ENCODE peak calls at places on chromosome 11, in nine cellular contexts. W, H, S, Z, L, N, Q, X and M are unnamed samples.

GRCh38 chr11:83078269-83078668 is 6.6 kb upstream of the RAB30 start:
- DNase-seq in W (no peak), H (no peak), S (no peak), Z (no peak), L (no peak), N (no peak), Q (no peak), X (no peak), M (no peak)

GRCh38 chr11:3222941-3223905 is 4.6 kb upstream of the MRGPRG start:
- DNase-seq in W (no peak), H (no peak), S (peak), Z (no peak), L (no peak), N (no peak), Q (peak), X (no peak), M (peak)

GRCh38 chr11:82631722-82632630 is 101.7 kb downstream of the FAM181B start:
- DNase-seq in W (no peak), H (no peak), S (no peak), Z (no peak), L (no peak), N (no peak), Q (no peak), X (no peak), M (peak)

GRCh38 chr11:74212533-74212932 is 41.4 kb downstream of the PPME1 start:
- DNase-seq in W (no peak), H (no peak), S (no peak), Z (no peak), L (no peak), N (no peak), Q (no peak), X (no peak), M (no peak)

GRCh38 chr11:1202776-1203504 is 19.9 kb upstream of the MUC5B start:
- DNase-seq in W (peak), H (peak), S (peak), Z (peak), L (no peak), N (peak), Q (peak), X (peak), M (peak)

GRCh38 chr11:103862049-103862826 is 174.2 kb upstream of the DDI1 start:
- DNase-seq in W (no peak), H (no peak), S (no peak), Z (no peak), L (no peak), N (no peak), Q (peak), X (no peak), M (no peak)

GRCh38 chr11:79087957-79088318 is 352.9 kb downstream of the TENM4 start:
- DNase-seq in W (no peak), H (peak), S (no peak), Z (no peak), L (peak), N (no peak), Q (no peak), X (no peak), M (no peak)

GRCh38 chr11:83023410-83023809 is 48.3 kb downstream of the RAB30 start:
- DNase-seq in W (no peak), H (no peak), S (no peak), Z (no peak), L (no peak), N (no peak), Q (no peak), X (no peak), M (no peak)